ENCODE peak calls at places on chromosomes 6 and 20, in four cellular contexts. One of them, this sample, is unnamed.

GRCh38 chr20:47607208-47607613 is 105.5 kb downstream of the NCOA3 start:
- DNase-seq in A549: no peak
- DNase-seq in HL-60: no peak
- DNase-seq in fibroblast of lung: peak
- DNase-seq in this sample: peak

GRCh38 chr6:1629316-1629715 is 19.6 kb downstream of the FOXC1 start:
- DNase-seq in A549: no peak
- DNase-seq in fibroblast of lung: no peak
- DNase-seq in HL-60: no peak
- DNase-seq in this sample: no peak

GRCh38 chr6:18099501-18099900 is 23.0 kb downstream of the NHLRC1 start:
- DNase-seq in fibroblast of lung: peak
- DNase-seq in HL-60: no peak
- DNase-seq in A549: no peak
- DNase-seq in this sample: no peak

GRCh38 chr6:81002126-81002525 is 750.4 kb downstream of the TENT5A start:
- DNase-seq in HL-60: no peak
- DNase-seq in A549: no peak
- DNase-seq in fibroblast of lung: peak
- DNase-seq in this sample: no peak

GRCh38 chr20:11431613-11432012 is 486.1 kb upstream of the BTBD3 start:
- DNase-seq in HL-60: no peak
- DNase-seq in fibroblast of lung: peak
- DNase-seq in A549: no peak
- DNase-seq in this sample: no peak

GRCh38 chr20:13213335-13213734 is 7.7 kb upstream of the ISM1 start:
- DNase-seq in HL-60: no peak
- DNase-seq in A549: no peak
- DNase-seq in fibroblast of lung: no peak
- DNase-seq in this sample: no peak

GRCh38 chr6:170329321-170329720 is 22.8 kb downstream of the FAM120B start:
- DNase-seq in A549: no peak
- DNase-seq in fibroblast of lung: no peak
- DNase-seq in HL-60: no peak
- DNase-seq in this sample: no peak

GRCh38 chr6:143276436-143276835 is 174.1 kb downstream of the ADAT2 start:
- DNase-seq in A549: no peak
- DNase-seq in fibroblast of lung: no peak
- DNase-seq in HL-60: no peak
- DNase-seq in this sample: no peak

GRCh38 chr6:21164768-21165326 is 428.7 kb upstream of the SOX4 start:
- DNase-seq in fibroblast of lung: peak
- DNase-seq in HL-60: no peak
- DNase-seq in A549: no peak
- DNase-seq in this sample: no peak

GRCh38 chr20:5033566-5033965 is 32.3 kb upstream of the SLC23A2 start:
- DNase-seq in fibroblast of lung: peak
- DNase-seq in A549: no peak
- DNase-seq in HL-60: no peak
- DNase-seq in this sample: no peak

GRCh38 chr6:37582309-37582708 is 82.6 kb upstream of the CCDC167 start:
- DNase-seq in A549: no peak
- DNase-seq in HL-60: no peak
- DNase-seq in fibroblast of lung: peak
- DNase-seq in this sample: no peak

GRCh38 chr20:52410182-52410647 is 218.6 kb upstream of the ZFP64 start:
- DNase-seq in A549: no peak
- DNase-seq in fibroblast of lung: peak
- DNase-seq in HL-60: peak
- DNase-seq in this sample: peak

GRCh38 chr6:149317656-149318571 is at the start of gene TAB2:
- DNase-seq in A549: no peak
- DNase-seq in HL-60: no peak
- DNase-seq in fibroblast of lung: no peak
- DNase-seq in this sample: no peak

GRCh38 chr20:23244207-23244915 is 106.2 kb upstream of the NXT1 start:
- DNase-seq in A549: no peak
- DNase-seq in HL-60: no peak
- DNase-seq in fibroblast of lung: no peak
- DNase-seq in this sample: no peak

GRCh38 chr6:92989656-92990055 is 429.7 kb downstream of the EPHA7 start:
- DNase-seq in A549: no peak
- DNase-seq in fibroblast of lung: peak
- DNase-seq in HL-60: no peak
- DNase-seq in this sample: no peak

GRCh38 chr20:5864873-5865582 is 85.3 kb downstream of the TRMT6 start:
- DNase-seq in HL-60: no peak
- DNase-seq in fibroblast of lung: peak
- DNase-seq in A549: no peak
- DNase-seq in this sample: no peak

GRCh38 chr6:44630125-44631028 is 242.9 kb downstream of the CDC5L start:
- DNase-seq in HL-60: peak
- DNase-seq in A549: peak
- DNase-seq in fibroblast of lung: peak
- DNase-seq in this sample: no peak

GRCh38 chr20:17558941-17559304 is 11.0 kb upstream of the DSTN start:
- DNase-seq in HL-60: no peak
- DNase-seq in A549: no peak
- DNase-seq in fibroblast of lung: no peak
- DNase-seq in this sample: no peak

DNA sequence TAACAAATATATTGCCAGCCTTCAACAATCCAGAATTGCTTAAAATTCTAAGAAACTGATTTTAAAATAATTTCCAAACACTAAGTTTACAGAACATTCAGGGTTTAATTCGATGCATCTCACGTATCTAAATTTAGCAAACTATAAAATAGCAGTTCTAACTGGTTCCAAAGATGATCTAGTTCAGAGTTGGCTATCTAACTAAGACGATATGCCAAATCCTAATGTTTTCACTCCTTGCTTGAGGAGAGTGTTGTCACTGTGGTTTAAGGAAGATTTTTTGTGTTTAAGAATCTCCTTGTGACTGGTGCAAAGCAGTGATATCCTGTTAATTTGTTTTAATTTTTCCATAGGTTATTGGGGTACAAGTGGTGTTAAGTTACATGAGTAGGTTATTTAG is 311.5 kb upstream of the ID4 start:
- DNase-seq in A549: no peak
- DNase-seq in HL-60: no peak
- DNase-seq in fibroblast of lung: no peak
- DNase-seq in this sample: no peak
- TF ChIP-seq CTCF in A549: no peak
- TF ChIP-seq CTCF in HL-60: no peak
- TF ChIP-seq CTCF in fibroblast of lung: no peak
- TF ChIP-seq CTCF in this sample: no peak

GRCh38 chr6:71444222-71444621 is 155.6 kb downstream of the OGFRL1 start:
- DNase-seq in HL-60: no peak
- DNase-seq in A549: no peak
- DNase-seq in fibroblast of lung: no peak
- DNase-seq in this sample: no peak
- TF ChIP-seq CTCF in HL-60: no peak
- TF ChIP-seq CTCF in A549: peak
- TF ChIP-seq CTCF in fibroblast of lung: no peak
- TF ChIP-seq CTCF in this sample: no peak

GRCh38 chr6:3351837-3352524 is 93.2 kb downstream of the PSMG4 start:
- DNase-seq in A549: no peak
- DNase-seq in fibroblast of lung: no peak
- DNase-seq in HL-60: no peak
- DNase-seq in this sample: no peak
- TF ChIP-seq CTCF in A549: no peak
- TF ChIP-seq CTCF in fibroblast of lung: no peak
- TF ChIP-seq CTCF in HL-60: no peak
- TF ChIP-seq CTCF in this sample: no peak

GRCh38 chr6:5116243-5116991 is 31.3 kb downstream of the PPP1R3G start:
- DNase-seq in HL-60: no peak
- DNase-seq in fibroblast of lung: no peak
- DNase-seq in A549: no peak
- DNase-seq in this sample: no peak
- TF ChIP-seq CTCF in HL-60: no peak
- TF ChIP-seq CTCF in fibroblast of lung: no peak
- TF ChIP-seq CTCF in A549: no peak
- TF ChIP-seq CTCF in this sample: no peak

DNA sequence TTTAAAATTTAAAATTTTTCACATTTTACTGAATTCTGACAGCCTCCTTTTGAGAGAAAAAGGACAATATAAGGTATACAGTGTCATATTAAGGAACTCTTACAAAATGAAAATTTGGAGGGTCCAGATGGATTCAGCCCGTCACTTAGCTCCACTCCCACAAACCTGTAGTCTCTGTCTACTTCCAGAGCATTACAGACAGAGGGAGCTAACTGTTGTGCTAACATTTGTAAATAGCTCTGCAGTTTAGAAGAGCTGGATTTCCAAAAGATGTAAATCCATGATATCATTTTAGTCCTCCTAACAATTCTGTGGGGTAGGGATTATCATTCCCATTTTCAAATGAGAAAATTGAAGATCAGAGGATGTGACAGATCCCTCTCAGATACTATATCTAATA is 16.1 kb upstream of the SERINC3 start:
- DNase-seq in A549: no peak
- DNase-seq in HL-60: no peak
- DNase-seq in fibroblast of lung: no peak
- DNase-seq in this sample: no peak
- TF ChIP-seq CTCF in A549: no peak
- TF ChIP-seq CTCF in HL-60: no peak
- TF ChIP-seq CTCF in fibroblast of lung: peak
- TF ChIP-seq CTCF in this sample: no peak

DNA sequence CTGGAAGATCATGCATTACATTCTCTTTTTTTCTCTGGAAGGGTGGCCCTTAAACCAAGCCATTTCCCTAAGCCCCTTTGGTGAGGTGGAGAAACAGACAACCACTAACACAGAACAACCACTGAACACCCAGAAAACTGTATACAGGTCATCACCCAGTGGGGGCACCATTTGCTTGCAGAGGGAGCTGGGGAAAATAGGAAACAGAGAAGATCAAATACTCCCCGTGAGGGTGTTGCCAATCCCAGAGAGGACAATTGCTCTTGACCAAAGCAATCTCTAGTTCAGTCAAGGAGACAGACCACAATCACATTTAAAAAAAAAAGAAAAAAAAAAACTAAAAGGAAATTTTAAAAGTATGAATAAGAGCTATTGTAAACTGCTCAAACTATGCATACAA is 865 bp upstream of the DAAM2 start:
- DNase-seq in A549: no peak
- DNase-seq in HL-60: no peak
- DNase-seq in fibroblast of lung: no peak
- DNase-seq in this sample: no peak
- TF ChIP-seq CTCF in A549: no peak
- TF ChIP-seq CTCF in HL-60: no peak
- TF ChIP-seq CTCF in fibroblast of lung: peak
- TF ChIP-seq CTCF in this sample: peak

DNA sequence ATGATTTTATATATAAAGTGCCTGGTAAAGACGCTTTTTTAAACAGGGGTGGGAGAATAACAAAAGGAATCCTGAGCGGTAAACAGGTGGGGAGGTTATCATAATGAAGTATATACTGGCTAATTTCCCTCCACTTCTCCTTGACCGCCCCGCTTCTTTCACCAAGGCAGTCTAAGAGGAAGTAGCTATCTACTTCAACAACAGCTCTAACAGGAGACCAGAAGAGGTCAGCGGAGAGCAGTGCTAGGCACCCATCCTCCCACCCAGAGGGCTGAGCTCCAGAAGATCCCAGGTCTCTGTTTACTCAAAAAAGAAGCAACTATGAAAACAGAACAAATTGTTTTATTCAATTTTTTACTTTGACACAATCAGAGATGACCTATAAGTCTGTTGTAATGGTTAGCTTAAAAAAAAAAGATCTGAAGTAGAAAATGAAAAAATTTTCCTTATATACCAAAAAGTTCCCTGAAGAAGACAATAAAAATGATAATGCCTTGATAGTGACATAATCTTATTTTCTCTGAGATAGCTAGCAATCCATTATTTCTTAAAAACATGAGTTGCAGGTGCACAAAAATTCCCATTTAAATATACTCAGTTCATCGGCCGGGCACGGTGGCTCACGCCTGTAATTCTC is 141.1 kb downstream of the PDSS2 start:
- DNase-seq in HL-60: peak
- DNase-seq in fibroblast of lung: peak
- DNase-seq in A549: peak
- DNase-seq in this sample: no peak
- TF ChIP-seq CTCF in HL-60: peak
- TF ChIP-seq CTCF in fibroblast of lung: peak
- TF ChIP-seq CTCF in A549: peak
- TF ChIP-seq CTCF in this sample: peak

GRCh38 chr6:153018355-153018754 is 15.8 kb upstream of the MTRF1L start:
- DNase-seq in HL-60: no peak
- DNase-seq in fibroblast of lung: no peak
- DNase-seq in A549: no peak
- DNase-seq in this sample: no peak
- TF ChIP-seq CTCF in HL-60: no peak
- TF ChIP-seq CTCF in fibroblast of lung: no peak
- TF ChIP-seq CTCF in A549: no peak
- TF ChIP-seq CTCF in this sample: no peak

GRCh38 chr6:42086046-42086664 is 35.8 kb downstream of the TAF8 start:
- DNase-seq in fibroblast of lung: no peak
- DNase-seq in HL-60: no peak
- DNase-seq in A549: peak
- DNase-seq in this sample: no peak
- TF ChIP-seq CTCF in fibroblast of lung: peak
- TF ChIP-seq CTCF in HL-60: peak
- TF ChIP-seq CTCF in A549: no peak
- TF ChIP-seq CTCF in this sample: peak

DNA sequence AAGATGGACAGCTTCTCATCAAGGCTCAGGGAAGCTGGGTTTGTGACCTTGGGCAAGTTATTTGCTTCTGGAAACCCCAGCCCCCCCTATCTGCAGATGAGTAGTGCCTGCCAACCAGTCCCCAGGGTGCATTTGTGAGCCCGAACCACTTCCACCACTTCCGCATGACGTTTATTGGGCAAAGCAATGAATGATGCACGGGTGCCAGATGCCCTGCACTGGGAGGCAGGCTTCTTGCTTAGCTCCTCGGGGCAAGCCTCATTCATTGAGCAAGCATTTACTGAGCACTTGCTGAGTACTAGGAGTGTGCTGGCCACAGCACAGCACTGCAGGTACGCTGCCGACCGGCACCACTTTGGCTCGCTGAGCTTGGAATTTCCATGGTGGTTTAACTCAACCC is 60.3 kb downstream of the GNAS-AS1 start:
- DNase-seq in HL-60: peak
- DNase-seq in fibroblast of lung: no peak
- DNase-seq in A549: no peak
- DNase-seq in this sample: no peak
- TF ChIP-seq CTCF in HL-60: no peak
- TF ChIP-seq CTCF in fibroblast of lung: no peak
- TF ChIP-seq CTCF in A549: no peak
- TF ChIP-seq CTCF in this sample: no peak